ENCODE peak calls at places on chromosomes 5 and 9, in five cellular contexts. W, T, J, L and F are unnamed samples.

GRCh38 chr9:34343090-34343489 is 13.7 kb downstream of the NUDT2 start:
- DNase-seq in J (peak; percentile 95), T (no peak), W (no peak), L (peak; percentile 82), F (peak; percentile 47)

GRCh38 chr5:23639326-23639725 is 131.9 kb downstream of the PRDM9 start:
- DNase-seq in T (no peak), J (no peak), L (no peak), W (no peak), F (no peak)

GRCh38 chr9:126676685-126677143 is 63.0 kb downstream of the LMX1B start:
- DNase-seq in W (no peak), T (no peak), J (no peak), L (no peak), F (no peak)

GRCh38 chr5:128534729-128535128 is 3.3 kb downstream of the FBN2 start:
- DNase-seq in W (no peak), J (no peak), T (no peak), L (no peak), F (no peak)

GRCh38 chr9:120874861-120875565 is 2.0 kb downstream of the PHF19 start:
- DNase-seq in J (no peak), W (no peak), L (no peak), T (no peak), F (no peak)

GRCh38 chr9:75274781-75275180 is 186.5 kb downstream of the OSTF1 start:
- DNase-seq in W (no peak), J (no peak), L (no peak), T (no peak), F (no peak)

GRCh38 chr5:94945656-94946055 is 327.2 kb downstream of the SLF1 start:
- DNase-seq in L (peak; percentile 29), J (peak; percentile 63), T (no peak), W (no peak), F (peak; percentile 12)

GRCh38 chr5:10563132-10563939 is 534 bp upstream of the ANKRD33B start:
- DNase-seq in J (peak; percentile 82), L (no peak), T (no peak), W (peak; percentile 52), F (peak; percentile 30)

GRCh38 chr5:147403659-147404640 is 105.9 kb downstream of the DPYSL3 start:
- DNase-seq in T (peak; percentile 63), J (peak; percentile 93), L (no peak), W (peak; percentile 63), F (peak; percentile 32)

GRCh38 chr9:137454506-137455360 is 4.4 kb downstream of the NSMF start:
- DNase-seq in T (no peak), L (peak; percentile 71), W (no peak), J (peak; percentile 81), F (peak; percentile 73)

GRCh38 chr5:94376672-94377345 is 241.6 kb downstream of the KIAA0825 start:
- DNase-seq in L (no peak), J (no peak), W (no peak), T (no peak), F (no peak)

GRCh38 chr9:101140728-101141127 is 112.2 kb downstream of the PLPPR1 start:
- DNase-seq in T (no peak), J (no peak), W (no peak), L (no peak), F (no peak)

GRCh38 chr5:59673438-59674058 is 220.0 kb downstream of the PDE4D start:
- DNase-seq in J (no peak), T (no peak), W (peak; percentile 68), L (no peak), F (no peak)

GRCh38 chr5:56516936-56517521 is 283.9 kb upstream of the ANKRD55 start:
- DNase-seq in J (no peak), T (no peak), W (no peak), L (peak; percentile 37), F (no peak)

GRCh38 chr5:119269061-119269579 is 86.7 kb upstream of the TNFAIP8 start:
- DNase-seq in J (peak; percentile 66), T (no peak), L (peak; percentile 39), W (peak; percentile 53), F (peak; percentile 61)

GRCh38 chr5:124261133-124261532 is 485.3 kb downstream of the ZNF608 start:
- DNase-seq in L (no peak), J (no peak), T (no peak), W (no peak), F (no peak)

GRCh38 chr9:3906437-3907213 is 380.8 kb upstream of the RFX3 start:
- DNase-seq in L (no peak), W (peak; percentile 22), T (no peak), J (no peak), F (no peak)

GRCh38 chr5:59819806-59820205 is 73.7 kb downstream of the PDE4D start:
- DNase-seq in J (no peak), W (no peak), L (no peak), T (no peak), F (no peak)

GRCh38 chr9:76373173-76373771 is 21.0 kb downstream of the RFK start:
- DNase-seq in T (no peak), W (peak; percentile 93), L (peak; percentile 85), J (peak; percentile 85), F (peak; percentile 81)

GRCh38 chr9:28887188-28887884 is 1314.1 kb upstream of the C9orf72 start:
- DNase-seq in J (no peak), T (no peak), L (no peak), W (no peak), F (no peak)

GRCh38 chr5:115439042-115439441 is 105.5 kb downstream of the FEM1C start:
- DNase-seq in L (no peak), J (no peak), W (no peak), T (no peak), F (no peak)

GRCh38 chr5:395156-395920 is 47.6 kb upstream of the EXOC3 start:
- DNase-seq in W (no peak), T (no peak), L (peak; percentile 23), J (peak; percentile 57), F (no peak)

GRCh38 chr9:95696701-95697100 is 178.8 kb upstream of the ERCC6L2 start:
- DNase-seq in W (no peak), T (no peak), L (no peak), J (no peak), F (peak; percentile 45)

GRCh38 chr9:136856078-136856474 is 3.9 kb downstream of the MAMDC4 start:
- DNase-seq in L (peak; percentile 24), W (no peak), J (no peak), T (no peak), F (no peak)

GRCh38 chr5:108148715-108149139 is 233.2 kb downstream of the FBXL17 start:
- DNase-seq in L (no peak), T (no peak), J (no peak), W (peak; percentile 24), F (no peak)

GRCh38 chr9:21964925-21965385 is 29.2 kb downstream of the CDKN2A start:
- DNase-seq in J (peak; percentile 75), T (no peak), L (peak; percentile 38), W (no peak), F (peak; percentile 48)

GRCh38 chr9:1722404-1722803 is 292.7 kb upstream of the SMARCA2 start:
- DNase-seq in T (no peak), J (no peak), W (peak; percentile 20), L (no peak), F (no peak)

GRCh38 chr5:32000726-32001125 is 173.4 kb downstream of the GOLPH3 start:
- DNase-seq in L (no peak), J (no peak), W (no peak), T (no peak), F (no peak)

GRCh38 chr5:59746261-59746765 is 147.2 kb downstream of the PDE4D start:
- DNase-seq in T (no peak), L (no peak), J (peak; percentile 69), W (peak; percentile 94), F (no peak)

GRCh38 chr9:33964369-33964768 is 84.3 kb downstream of the UBAP2 start:
- DNase-seq in J (no peak), W (no peak), L (no peak), T (no peak), F (no peak)

DNA sequence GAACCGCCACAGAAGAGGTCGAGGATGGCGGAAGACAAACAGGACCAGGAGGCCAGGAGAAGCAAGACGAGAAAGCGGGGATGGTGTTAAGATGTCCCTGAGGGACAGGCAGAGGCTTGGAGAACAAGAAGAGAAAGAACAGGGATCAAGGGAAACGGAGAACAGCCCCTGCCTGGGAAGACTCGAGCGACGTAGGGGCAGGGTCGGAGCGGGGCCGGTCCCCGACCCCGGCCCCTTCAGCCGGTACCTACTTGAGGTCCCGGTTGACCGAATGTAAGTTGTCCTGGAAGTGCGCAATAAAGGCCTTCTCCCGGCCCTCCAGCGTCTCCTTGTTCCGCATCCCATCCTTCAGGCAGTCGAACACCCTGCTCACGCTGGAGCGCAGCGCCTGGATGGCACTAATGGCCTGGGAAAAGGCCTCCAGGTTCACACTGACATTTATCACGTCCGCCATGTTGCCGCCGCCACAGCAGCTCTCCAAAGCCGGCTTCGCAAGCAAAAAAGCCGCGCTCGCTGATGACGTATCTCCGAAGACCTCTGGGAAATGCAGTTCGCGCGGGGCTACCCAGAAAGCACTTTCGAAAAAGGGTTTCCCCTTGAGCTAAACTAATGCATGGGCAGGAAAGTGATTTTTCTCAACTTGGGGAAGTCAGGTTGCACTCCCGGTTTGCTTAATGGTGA is at the start of gene MED27:
- DNase-seq in W (peak; percentile 87), L (peak; percentile 96), T (peak; percentile 71), J (peak; percentile 93), F (peak; percentile 94)
- TF ChIP-seq EP300 in W (no peak), L (no peak), T (no peak), J (no peak), F (no peak)

DNA sequence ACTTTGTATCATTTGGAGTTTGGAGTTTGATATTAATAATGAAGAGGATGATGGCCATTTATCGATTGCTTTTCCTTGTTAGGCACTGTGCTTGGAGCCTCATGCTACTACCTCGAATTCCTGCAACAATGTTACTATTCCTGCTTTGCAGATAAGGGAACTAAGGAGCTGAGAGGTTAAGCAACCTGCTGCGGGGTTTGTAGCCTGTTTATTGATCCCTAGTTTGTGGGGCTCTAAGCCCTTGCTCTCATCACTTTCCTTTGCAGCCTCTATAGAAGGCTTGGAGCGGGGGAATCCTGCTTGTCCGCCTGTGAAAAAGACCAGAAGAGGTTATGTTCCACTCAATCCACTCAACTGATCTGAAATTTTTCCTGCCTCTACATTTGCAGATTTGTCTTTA is 15.8 kb downstream of the ARHGEF28 start:
- DNase-seq in L (no peak), J (no peak), W (no peak), T (no peak), F (no peak)
- H3K4me1 ChIP-seq in L (peaks cover 19% of the 10 kb centered on the region), J (no peaks in the 10 kb centered on the region), W (peaks cover 71% of the 10 kb centered on the region), T (no peaks in the 10 kb centered on the region), F (no peaks in the 10 kb centered on the region)

DNA sequence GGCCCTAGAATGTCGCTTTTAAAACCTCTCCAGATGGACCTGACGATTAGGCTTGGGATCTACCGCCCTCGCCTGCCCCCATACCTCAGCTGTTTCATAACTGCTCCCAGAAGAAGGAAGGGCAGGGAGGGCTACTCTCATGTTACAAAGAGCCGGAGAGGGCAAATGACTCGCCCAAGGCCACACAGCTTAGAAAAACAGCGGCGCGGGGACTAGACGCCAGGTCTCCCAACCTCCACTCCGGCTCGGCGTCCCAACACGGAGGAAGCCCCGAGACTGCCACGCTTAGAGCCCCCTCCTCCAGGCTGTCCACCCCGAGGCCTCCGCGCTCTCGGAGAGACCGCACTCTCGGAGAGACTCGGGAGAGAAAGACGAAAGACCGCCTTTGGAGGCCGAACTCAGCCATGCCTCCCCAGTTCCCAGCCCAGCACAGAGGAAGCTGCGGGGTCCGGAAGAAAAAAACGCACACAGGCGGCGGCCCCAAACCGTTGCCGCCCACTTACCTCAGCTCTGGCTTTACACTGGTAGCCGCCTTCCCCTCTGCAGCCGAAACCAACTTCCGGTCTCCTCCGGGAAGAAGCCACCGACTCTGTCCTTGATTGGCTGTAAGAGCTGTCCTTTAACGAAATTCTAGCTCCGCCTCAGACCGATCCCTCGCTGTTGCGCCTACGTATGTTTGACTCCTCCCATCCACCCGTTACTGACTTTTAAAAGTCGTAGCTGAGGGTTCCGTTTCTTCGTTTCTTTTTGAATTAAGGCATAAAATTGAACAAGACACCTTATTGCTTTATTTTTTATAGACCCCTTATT is at the start of gene MED7:
- DNase-seq in T (peak; percentile 99), W (peak; percentile 99), J (peak; percentile 98), L (peak; percentile 93), F (peak; percentile 94)
- TF ChIP-seq EP300 in T (no peak), W (no peak), J (no peak), L (no peak), F (no peak)

GRCh38 chr5:140567871-140568270 is 3.2 kb downstream of the SLC35A4 start:
- DNase-seq in L (no peak), T (no peak), W (no peak), J (peak; percentile 58), F (no peak)
- H3K4me1 ChIP-seq in L (peaks cover 24% of the 10 kb centered on the region), T (peaks cover 46% of the 10 kb centered on the region), W (peaks cover 18% of the 10 kb centered on the region), J (peaks cover 41% of the 10 kb centered on the region), F (peaks cover 20% of the 10 kb centered on the region)